ENCODE peak calls at places on chromosomes 11 and 22, in five cellular contexts. One of them, this sample, is unnamed.

GRCh38 chr11:112780351-112781043 is 180.7 kb upstream of the NCAM1 start:
- DNase-seq in activated T-helper 1 cell treated with anti-CD3 and anti-CD28 coated beads, Interleukin-12 subunit alpha, Interleukin-12 subunit beta, Interleukin-2, Interleukin-4 antibody, amounts not matched to agents 30 ng/mL and 10 ng/mL and 1 ng/mL, durations not matched to agents 14 hours and 24 hours and 36 hours: no peak
- DNase-seq in iPS-NIHi11: no peak
- DNase-seq in NCI-H1694: no peak
- DNase-seq in right lobe of liver: no peak
- DNase-seq in this sample: no peak

GRCh38 chr11:96338910-96339703 is 3.9 kb downstream of the MAML2 start:
- DNase-seq in iPS-NIHi11: no peak
- DNase-seq in right lobe of liver: peak
- DNase-seq in NCI-H1694: no peak
- DNase-seq in activated T-helper 1 cell treated with anti-CD3 and anti-CD28 coated beads, Interleukin-12 subunit alpha, Interleukin-12 subunit beta, Interleukin-2, Interleukin-4 antibody, amounts not matched to agents 30 ng/mL and 10 ng/mL and 1 ng/mL, durations not matched to agents 14 hours and 24 hours and 36 hours: peak
- DNase-seq in this sample: peak

GRCh38 chr22:43520632-43521039 is 108.8 kb downstream of the MPPED1 start:
- DNase-seq in activated T-helper 1 cell treated with anti-CD3 and anti-CD28 coated beads, Interleukin-12 subunit alpha, Interleukin-12 subunit beta, Interleukin-2, Interleukin-4 antibody, amounts not matched to agents 30 ng/mL and 10 ng/mL and 1 ng/mL, durations not matched to agents 14 hours and 24 hours and 36 hours: no peak
- DNase-seq in iPS-NIHi11: no peak
- DNase-seq in right lobe of liver: no peak
- DNase-seq in NCI-H1694: no peak
- DNase-seq in this sample: no peak

GRCh38 chr11:97729546-97730272 is 1291.0 kb upstream of the CNTN5 start:
- DNase-seq in activated T-helper 1 cell treated with anti-CD3 and anti-CD28 coated beads, Interleukin-12 subunit alpha, Interleukin-12 subunit beta, Interleukin-2, Interleukin-4 antibody, amounts not matched to agents 30 ng/mL and 10 ng/mL and 1 ng/mL, durations not matched to agents 14 hours and 24 hours and 36 hours: no peak
- DNase-seq in iPS-NIHi11: no peak
- DNase-seq in right lobe of liver: no peak
- DNase-seq in NCI-H1694: no peak
- DNase-seq in this sample: no peak

GRCh38 chr11:46338988-46339666 is 8.1 kb upstream of the DGKZ start:
- DNase-seq in iPS-NIHi11: peak
- DNase-seq in activated T-helper 1 cell treated with anti-CD3 and anti-CD28 coated beads, Interleukin-12 subunit alpha, Interleukin-12 subunit beta, Interleukin-2, Interleukin-4 antibody, amounts not matched to agents 30 ng/mL and 10 ng/mL and 1 ng/mL, durations not matched to agents 14 hours and 24 hours and 36 hours: no peak
- DNase-seq in NCI-H1694: peak
- DNase-seq in right lobe of liver: no peak
- DNase-seq in this sample: no peak

GRCh38 chr11:115499891-115500290 is 4.3 kb downstream of the CADM1 start:
- DNase-seq in iPS-NIHi11: no peak
- DNase-seq in activated T-helper 1 cell treated with anti-CD3 and anti-CD28 coated beads, Interleukin-12 subunit alpha, Interleukin-12 subunit beta, Interleukin-2, Interleukin-4 antibody, amounts not matched to agents 30 ng/mL and 10 ng/mL and 1 ng/mL, durations not matched to agents 14 hours and 24 hours and 36 hours: no peak
- DNase-seq in NCI-H1694: no peak
- DNase-seq in right lobe of liver: no peak
- DNase-seq in this sample: no peak

GRCh38 chr11:130467116-130467990 is 18.9 kb downstream of the ADAMTS15 start:
- DNase-seq in iPS-NIHi11: no peak
- DNase-seq in activated T-helper 1 cell treated with anti-CD3 and anti-CD28 coated beads, Interleukin-12 subunit alpha, Interleukin-12 subunit beta, Interleukin-2, Interleukin-4 antibody, amounts not matched to agents 30 ng/mL and 10 ng/mL and 1 ng/mL, durations not matched to agents 14 hours and 24 hours and 36 hours: no peak
- DNase-seq in NCI-H1694: no peak
- DNase-seq in right lobe of liver: no peak
- DNase-seq in this sample: no peak

GRCh38 chr11:73236879-73237278 is 18.8 kb downstream of the P2RY2 start:
- DNase-seq in iPS-NIHi11: peak
- DNase-seq in right lobe of liver: peak
- DNase-seq in activated T-helper 1 cell treated with anti-CD3 and anti-CD28 coated beads, Interleukin-12 subunit alpha, Interleukin-12 subunit beta, Interleukin-2, Interleukin-4 antibody, amounts not matched to agents 30 ng/mL and 10 ng/mL and 1 ng/mL, durations not matched to agents 14 hours and 24 hours and 36 hours: no peak
- DNase-seq in NCI-H1694: no peak
- DNase-seq in this sample: peak

GRCh38 chr11:7600205-7600775 is 73.0 kb downstream of the CYB5R2 start:
- DNase-seq in NCI-H1694: no peak
- DNase-seq in iPS-NIHi11: no peak
- DNase-seq in activated T-helper 1 cell treated with anti-CD3 and anti-CD28 coated beads, Interleukin-12 subunit alpha, Interleukin-12 subunit beta, Interleukin-2, Interleukin-4 antibody, amounts not matched to agents 30 ng/mL and 10 ng/mL and 1 ng/mL, durations not matched to agents 14 hours and 24 hours and 36 hours: no peak
- DNase-seq in right lobe of liver: peak
- DNase-seq in this sample: no peak

GRCh38 chr22:38989461-38989860 is 7.3 kb downstream of the APOBEC3B start:
- DNase-seq in right lobe of liver: no peak
- DNase-seq in iPS-NIHi11: no peak
- DNase-seq in NCI-H1694: no peak
- DNase-seq in activated T-helper 1 cell treated with anti-CD3 and anti-CD28 coated beads, Interleukin-12 subunit alpha, Interleukin-12 subunit beta, Interleukin-2, Interleukin-4 antibody, amounts not matched to agents 30 ng/mL and 10 ng/mL and 1 ng/mL, durations not matched to agents 14 hours and 24 hours and 36 hours: peak
- DNase-seq in this sample: no peak

GRCh38 chr22:35425971-35426800 is 26.2 kb downstream of the MCM5 start:
- DNase-seq in NCI-H1694: no peak
- DNase-seq in activated T-helper 1 cell treated with anti-CD3 and anti-CD28 coated beads, Interleukin-12 subunit alpha, Interleukin-12 subunit beta, Interleukin-2, Interleukin-4 antibody, amounts not matched to agents 30 ng/mL and 10 ng/mL and 1 ng/mL, durations not matched to agents 14 hours and 24 hours and 36 hours: no peak
- DNase-seq in right lobe of liver: no peak
- DNase-seq in iPS-NIHi11: peak
- DNase-seq in this sample: no peak

GRCh38 chr11:59551651-59552521 is 40.5 kb downstream of the OR4D9 start:
- DNase-seq in NCI-H1694: peak
- DNase-seq in right lobe of liver: no peak
- DNase-seq in activated T-helper 1 cell treated with anti-CD3 and anti-CD28 coated beads, Interleukin-12 subunit alpha, Interleukin-12 subunit beta, Interleukin-2, Interleukin-4 antibody, amounts not matched to agents 30 ng/mL and 10 ng/mL and 1 ng/mL, durations not matched to agents 14 hours and 24 hours and 36 hours: no peak
- DNase-seq in iPS-NIHi11: no peak
- DNase-seq in this sample: no peak

GRCh38 chr11:70306586-70307033 is 36.1 kb downstream of the PPFIA1 start:
- DNase-seq in NCI-H1694: no peak
- DNase-seq in activated T-helper 1 cell treated with anti-CD3 and anti-CD28 coated beads, Interleukin-12 subunit alpha, Interleukin-12 subunit beta, Interleukin-2, Interleukin-4 antibody, amounts not matched to agents 30 ng/mL and 10 ng/mL and 1 ng/mL, durations not matched to agents 14 hours and 24 hours and 36 hours: no peak
- DNase-seq in right lobe of liver: no peak
- DNase-seq in iPS-NIHi11: no peak
- DNase-seq in this sample: no peak

GRCh38 chr11:11308249-11308648 is 44.8 kb downstream of the CSNK2A3 start:
- DNase-seq in NCI-H1694: no peak
- DNase-seq in iPS-NIHi11: no peak
- DNase-seq in activated T-helper 1 cell treated with anti-CD3 and anti-CD28 coated beads, Interleukin-12 subunit alpha, Interleukin-12 subunit beta, Interleukin-2, Interleukin-4 antibody, amounts not matched to agents 30 ng/mL and 10 ng/mL and 1 ng/mL, durations not matched to agents 14 hours and 24 hours and 36 hours: no peak
- DNase-seq in right lobe of liver: no peak
- DNase-seq in this sample: no peak

GRCh38 chr11:107969219-107969618 is 39.5 kb upstream of the CUL5 start:
- DNase-seq in NCI-H1694: no peak
- DNase-seq in right lobe of liver: no peak
- DNase-seq in iPS-NIHi11: no peak
- DNase-seq in activated T-helper 1 cell treated with anti-CD3 and anti-CD28 coated beads, Interleukin-12 subunit alpha, Interleukin-12 subunit beta, Interleukin-2, Interleukin-4 antibody, amounts not matched to agents 30 ng/mL and 10 ng/mL and 1 ng/mL, durations not matched to agents 14 hours and 24 hours and 36 hours: no peak
- DNase-seq in this sample: no peak

GRCh38 chr11:73176145-73176891 is 34.2 kb upstream of the FCHSD2 start:
- DNase-seq in NCI-H1694: no peak
- DNase-seq in iPS-NIHi11: no peak
- DNase-seq in activated T-helper 1 cell treated with anti-CD3 and anti-CD28 coated beads, Interleukin-12 subunit alpha, Interleukin-12 subunit beta, Interleukin-2, Interleukin-4 antibody, amounts not matched to agents 30 ng/mL and 10 ng/mL and 1 ng/mL, durations not matched to agents 14 hours and 24 hours and 36 hours: no peak
- DNase-seq in right lobe of liver: no peak
- DNase-seq in this sample: peak

GRCh38 chr11:35662061-35662648 is 420 bp upstream of the TRIM44 start:
- DNase-seq in right lobe of liver: peak
- DNase-seq in iPS-NIHi11: no peak
- DNase-seq in NCI-H1694: no peak
- DNase-seq in activated T-helper 1 cell treated with anti-CD3 and anti-CD28 coated beads, Interleukin-12 subunit alpha, Interleukin-12 subunit beta, Interleukin-2, Interleukin-4 antibody, amounts not matched to agents 30 ng/mL and 10 ng/mL and 1 ng/mL, durations not matched to agents 14 hours and 24 hours and 36 hours: no peak
- DNase-seq in this sample: no peak

GRCh38 chr11:126336646-126337045 is 18.8 kb upstream of the ST3GAL4 start:
- DNase-seq in activated T-helper 1 cell treated with anti-CD3 and anti-CD28 coated beads, Interleukin-12 subunit alpha, Interleukin-12 subunit beta, Interleukin-2, Interleukin-4 antibody, amounts not matched to agents 30 ng/mL and 10 ng/mL and 1 ng/mL, durations not matched to agents 14 hours and 24 hours and 36 hours: no peak
- DNase-seq in right lobe of liver: peak
- DNase-seq in NCI-H1694: no peak
- DNase-seq in iPS-NIHi11: no peak
- DNase-seq in this sample: no peak

GRCh38 chr22:46029574-46030200 is 52.7 kb upstream of the WNT7B start:
- DNase-seq in activated T-helper 1 cell treated with anti-CD3 and anti-CD28 coated beads, Interleukin-12 subunit alpha, Interleukin-12 subunit beta, Interleukin-2, Interleukin-4 antibody, amounts not matched to agents 30 ng/mL and 10 ng/mL and 1 ng/mL, durations not matched to agents 14 hours and 24 hours and 36 hours: no peak
- DNase-seq in right lobe of liver: peak
- DNase-seq in NCI-H1694: no peak
- DNase-seq in iPS-NIHi11: no peak
- DNase-seq in this sample: no peak

GRCh38 chr11:31325162-31325561 is 44.4 kb downstream of the DCDC1 start:
- DNase-seq in activated T-helper 1 cell treated with anti-CD3 and anti-CD28 coated beads, Interleukin-12 subunit alpha, Interleukin-12 subunit beta, Interleukin-2, Interleukin-4 antibody, amounts not matched to agents 30 ng/mL and 10 ng/mL and 1 ng/mL, durations not matched to agents 14 hours and 24 hours and 36 hours: no peak
- DNase-seq in right lobe of liver: no peak
- DNase-seq in NCI-H1694: no peak
- DNase-seq in iPS-NIHi11: no peak
- DNase-seq in this sample: no peak

GRCh38 chr11:34053161-34053686 is 1.7 kb downstream of the CAPRIN1 start:
- DNase-seq in activated T-helper 1 cell treated with anti-CD3 and anti-CD28 coated beads, Interleukin-12 subunit alpha, Interleukin-12 subunit beta, Interleukin-2, Interleukin-4 antibody, amounts not matched to agents 30 ng/mL and 10 ng/mL and 1 ng/mL, durations not matched to agents 14 hours and 24 hours and 36 hours: peak
- DNase-seq in right lobe of liver: peak
- DNase-seq in NCI-H1694: peak
- DNase-seq in iPS-NIHi11: peak
- DNase-seq in this sample: peak

GRCh38 chr22:33825761-33826160 is 94.5 kb downstream of the LARGE1 start:
- DNase-seq in iPS-NIHi11: no peak
- DNase-seq in NCI-H1694: no peak
- DNase-seq in activated T-helper 1 cell treated with anti-CD3 and anti-CD28 coated beads, Interleukin-12 subunit alpha, Interleukin-12 subunit beta, Interleukin-2, Interleukin-4 antibody, amounts not matched to agents 30 ng/mL and 10 ng/mL and 1 ng/mL, durations not matched to agents 14 hours and 24 hours and 36 hours: no peak
- DNase-seq in right lobe of liver: no peak
- DNase-seq in this sample: no peak

This sample was measured in mucosa of descending colon.